ENCODE peak calls at places on chromosomes 6 and 20, in ten cellular contexts. One of them, this sample, is unnamed.

GRCh38 chr6:710601-711571 is 17.9 kb upstream of the EXOC2 start:
- DNase-seq in stimulated activated naive CD8-positive, alpha-beta T cell treated with anti-CD3 and anti-CD28 coated beads, Interleukin-15, amount 100 ng/mL, for 72 hours: peak
- DNase-seq in stimulated activated CD4-positive, alpha-beta T cell treated with anti-CD3 and anti-CD28 coated beads, TNF-alpha, amount 100 ng/mL, for 4 hours: peak
- DNase-seq in lower lobe of right lung: peak
- DNase-seq in Kasumi-1: peak
- DNase-seq in germinal center: peak
- DNase-seq in foreskin fibroblast: peak
- DNase-seq in neural progenitor cell: peak
- DNase-seq in HTR-8/SVneo: peak
- DNase-seq in activated CD4-positive, alpha-beta T cell treated with anti-CD3 and anti-CD28 coated beads, Interleukin-2, amount 10 ng/mL, durations not matched to agents 7 days and 5 days: peak
- DNase-seq in this sample: peak

GRCh38 chr20:10558635-10559187 is 115.1 kb downstream of the JAG1 start:
- DNase-seq in Kasumi-1: no peak
- DNase-seq in foreskin fibroblast: peak
- DNase-seq in neural progenitor cell: no peak
- DNase-seq in stimulated activated naive CD8-positive, alpha-beta T cell treated with anti-CD3 and anti-CD28 coated beads, Interleukin-15, amount 100 ng/mL, for 72 hours: peak
- DNase-seq in lower lobe of right lung: no peak
- DNase-seq in HTR-8/SVneo: no peak
- DNase-seq in activated CD4-positive, alpha-beta T cell treated with anti-CD3 and anti-CD28 coated beads, Interleukin-2, amount 10 ng/mL, durations not matched to agents 7 days and 5 days: peak
- DNase-seq in stimulated activated CD4-positive, alpha-beta T cell treated with anti-CD3 and anti-CD28 coated beads, TNF-alpha, amount 100 ng/mL, for 4 hours: no peak
- DNase-seq in germinal center: no peak
- DNase-seq in this sample: no peak

GRCh38 chr20:36924167-36925045 is 27.1 kb downstream of the SAMHD1 start:
- DNase-seq in stimulated activated naive CD8-positive, alpha-beta T cell treated with anti-CD3 and anti-CD28 coated beads, Interleukin-15, amount 100 ng/mL, for 72 hours: no peak
- DNase-seq in HTR-8/SVneo: no peak
- DNase-seq in stimulated activated CD4-positive, alpha-beta T cell treated with anti-CD3 and anti-CD28 coated beads, TNF-alpha, amount 100 ng/mL, for 4 hours: no peak
- DNase-seq in neural progenitor cell: no peak
- DNase-seq in activated CD4-positive, alpha-beta T cell treated with anti-CD3 and anti-CD28 coated beads, Interleukin-2, amount 10 ng/mL, durations not matched to agents 7 days and 5 days: no peak
- DNase-seq in lower lobe of right lung: no peak
- DNase-seq in Kasumi-1: no peak
- DNase-seq in foreskin fibroblast: no peak
- DNase-seq in germinal center: no peak
- DNase-seq in this sample: no peak

GRCh38 chr6:55568779-55569439 is 10.1 kb downstream of the HMGCLL1 start:
- DNase-seq in stimulated activated CD4-positive, alpha-beta T cell treated with anti-CD3 and anti-CD28 coated beads, TNF-alpha, amount 100 ng/mL, for 4 hours: no peak
- DNase-seq in Kasumi-1: no peak
- DNase-seq in germinal center: no peak
- DNase-seq in activated CD4-positive, alpha-beta T cell treated with anti-CD3 and anti-CD28 coated beads, Interleukin-2, amount 10 ng/mL, durations not matched to agents 7 days and 5 days: no peak
- DNase-seq in foreskin fibroblast: no peak
- DNase-seq in HTR-8/SVneo: no peak
- DNase-seq in stimulated activated naive CD8-positive, alpha-beta T cell treated with anti-CD3 and anti-CD28 coated beads, Interleukin-15, amount 100 ng/mL, for 72 hours: no peak
- DNase-seq in lower lobe of right lung: no peak
- DNase-seq in neural progenitor cell: peak
- DNase-seq in this sample: no peak

GRCh38 chr6:31068738-31069340 is 43.5 kb downstream of the C6orf15 start:
- DNase-seq in stimulated activated naive CD8-positive, alpha-beta T cell treated with anti-CD3 and anti-CD28 coated beads, Interleukin-15, amount 100 ng/mL, for 72 hours: peak
- DNase-seq in lower lobe of right lung: peak
- DNase-seq in activated CD4-positive, alpha-beta T cell treated with anti-CD3 and anti-CD28 coated beads, Interleukin-2, amount 10 ng/mL, durations not matched to agents 7 days and 5 days: peak
- DNase-seq in stimulated activated CD4-positive, alpha-beta T cell treated with anti-CD3 and anti-CD28 coated beads, TNF-alpha, amount 100 ng/mL, for 4 hours: peak
- DNase-seq in Kasumi-1: peak
- DNase-seq in HTR-8/SVneo: peak
- DNase-seq in germinal center: peak
- DNase-seq in neural progenitor cell: peak
- DNase-seq in foreskin fibroblast: peak
- DNase-seq in this sample: peak

GRCh38 chr6:82705579-82705978 is 342.0 kb downstream of the TPBG start:
- DNase-seq in neural progenitor cell: no peak
- DNase-seq in HTR-8/SVneo: no peak
- DNase-seq in activated CD4-positive, alpha-beta T cell treated with anti-CD3 and anti-CD28 coated beads, Interleukin-2, amount 10 ng/mL, durations not matched to agents 7 days and 5 days: no peak
- DNase-seq in germinal center: no peak
- DNase-seq in stimulated activated naive CD8-positive, alpha-beta T cell treated with anti-CD3 and anti-CD28 coated beads, Interleukin-15, amount 100 ng/mL, for 72 hours: no peak
- DNase-seq in lower lobe of right lung: no peak
- DNase-seq in foreskin fibroblast: no peak
- DNase-seq in stimulated activated CD4-positive, alpha-beta T cell treated with anti-CD3 and anti-CD28 coated beads, TNF-alpha, amount 100 ng/mL, for 4 hours: no peak
- DNase-seq in Kasumi-1: no peak
- DNase-seq in this sample: no peak

GRCh38 chr20:47784256-47784598 is 1.1 kb downstream of the SULF2 start:
- DNase-seq in foreskin fibroblast: no peak
- DNase-seq in activated CD4-positive, alpha-beta T cell treated with anti-CD3 and anti-CD28 coated beads, Interleukin-2, amount 10 ng/mL, durations not matched to agents 7 days and 5 days: no peak
- DNase-seq in neural progenitor cell: no peak
- DNase-seq in stimulated activated CD4-positive, alpha-beta T cell treated with anti-CD3 and anti-CD28 coated beads, TNF-alpha, amount 100 ng/mL, for 4 hours: no peak
- DNase-seq in HTR-8/SVneo: no peak
- DNase-seq in Kasumi-1: no peak
- DNase-seq in germinal center: no peak
- DNase-seq in stimulated activated naive CD8-positive, alpha-beta T cell treated with anti-CD3 and anti-CD28 coated beads, Interleukin-15, amount 100 ng/mL, for 72 hours: no peak
- DNase-seq in lower lobe of right lung: no peak
- DNase-seq in this sample: no peak

GRCh38 chr6:98977606-98978292 is 30.0 kb upstream of the FBXL4 start:
- DNase-seq in stimulated activated CD4-positive, alpha-beta T cell treated with anti-CD3 and anti-CD28 coated beads, TNF-alpha, amount 100 ng/mL, for 4 hours: no peak
- DNase-seq in Kasumi-1: no peak
- DNase-seq in HTR-8/SVneo: no peak
- DNase-seq in neural progenitor cell: no peak
- DNase-seq in stimulated activated naive CD8-positive, alpha-beta T cell treated with anti-CD3 and anti-CD28 coated beads, Interleukin-15, amount 100 ng/mL, for 72 hours: no peak
- DNase-seq in lower lobe of right lung: no peak
- DNase-seq in activated CD4-positive, alpha-beta T cell treated with anti-CD3 and anti-CD28 coated beads, Interleukin-2, amount 10 ng/mL, durations not matched to agents 7 days and 5 days: no peak
- DNase-seq in germinal center: no peak
- DNase-seq in foreskin fibroblast: no peak
- DNase-seq in this sample: no peak

GRCh38 chr6:97294451-97294850 is 11.4 kb upstream of the MMS22L start:
- DNase-seq in lower lobe of right lung: no peak
- DNase-seq in germinal center: no peak
- DNase-seq in activated CD4-positive, alpha-beta T cell treated with anti-CD3 and anti-CD28 coated beads, Interleukin-2, amount 10 ng/mL, durations not matched to agents 7 days and 5 days: no peak
- DNase-seq in HTR-8/SVneo: no peak
- DNase-seq in Kasumi-1: no peak
- DNase-seq in foreskin fibroblast: peak
- DNase-seq in stimulated activated CD4-positive, alpha-beta T cell treated with anti-CD3 and anti-CD28 coated beads, TNF-alpha, amount 100 ng/mL, for 4 hours: no peak
- DNase-seq in neural progenitor cell: no peak
- DNase-seq in stimulated activated naive CD8-positive, alpha-beta T cell treated with anti-CD3 and anti-CD28 coated beads, Interleukin-15, amount 100 ng/mL, for 72 hours: no peak
- DNase-seq in this sample: no peak

GRCh38 chr6:10424005-10424404 is 9.1 kb upstream of the TFAP2A start:
- DNase-seq in germinal center: no peak
- DNase-seq in activated CD4-positive, alpha-beta T cell treated with anti-CD3 and anti-CD28 coated beads, Interleukin-2, amount 10 ng/mL, durations not matched to agents 7 days and 5 days: no peak
- DNase-seq in lower lobe of right lung: no peak
- DNase-seq in Kasumi-1: peak
- DNase-seq in stimulated activated naive CD8-positive, alpha-beta T cell treated with anti-CD3 and anti-CD28 coated beads, Interleukin-15, amount 100 ng/mL, for 72 hours: no peak
- DNase-seq in neural progenitor cell: no peak
- DNase-seq in HTR-8/SVneo: no peak
- DNase-seq in foreskin fibroblast: no peak
- DNase-seq in stimulated activated CD4-positive, alpha-beta T cell treated with anti-CD3 and anti-CD28 coated beads, TNF-alpha, amount 100 ng/mL, for 4 hours: no peak
- DNase-seq in this sample: no peak

GRCh38 chr6:32501016-32501415 is 29.1 kb downstream of the HLA-DRB5 start:
- DNase-seq in Kasumi-1: no peak
- DNase-seq in HTR-8/SVneo: no peak
- DNase-seq in germinal center: no peak
- DNase-seq in stimulated activated naive CD8-positive, alpha-beta T cell treated with anti-CD3 and anti-CD28 coated beads, Interleukin-15, amount 100 ng/mL, for 72 hours: no peak
- DNase-seq in neural progenitor cell: no peak
- DNase-seq in activated CD4-positive, alpha-beta T cell treated with anti-CD3 and anti-CD28 coated beads, Interleukin-2, amount 10 ng/mL, durations not matched to agents 7 days and 5 days: no peak
- DNase-seq in lower lobe of right lung: no peak
- DNase-seq in stimulated activated CD4-positive, alpha-beta T cell treated with anti-CD3 and anti-CD28 coated beads, TNF-alpha, amount 100 ng/mL, for 4 hours: no peak
- DNase-seq in foreskin fibroblast: no peak
- DNase-seq in this sample: no peak

GRCh38 chr6:98463038-98463437 is 371.3 kb upstream of the POU3F2 start:
- DNase-seq in neural progenitor cell: no peak
- DNase-seq in HTR-8/SVneo: no peak
- DNase-seq in germinal center: no peak
- DNase-seq in activated CD4-positive, alpha-beta T cell treated with anti-CD3 and anti-CD28 coated beads, Interleukin-2, amount 10 ng/mL, durations not matched to agents 7 days and 5 days: no peak
- DNase-seq in Kasumi-1: no peak
- DNase-seq in stimulated activated naive CD8-positive, alpha-beta T cell treated with anti-CD3 and anti-CD28 coated beads, Interleukin-15, amount 100 ng/mL, for 72 hours: no peak
- DNase-seq in foreskin fibroblast: no peak
- DNase-seq in stimulated activated CD4-positive, alpha-beta T cell treated with anti-CD3 and anti-CD28 coated beads, TNF-alpha, amount 100 ng/mL, for 4 hours: no peak
- DNase-seq in lower lobe of right lung: no peak
- DNase-seq in this sample: no peak

GRCh38 chr20:11376998-11377397 is 540.7 kb upstream of the BTBD3 start:
- DNase-seq in HTR-8/SVneo: no peak
- DNase-seq in activated CD4-positive, alpha-beta T cell treated with anti-CD3 and anti-CD28 coated beads, Interleukin-2, amount 10 ng/mL, durations not matched to agents 7 days and 5 days: no peak
- DNase-seq in Kasumi-1: no peak
- DNase-seq in germinal center: no peak
- DNase-seq in neural progenitor cell: no peak
- DNase-seq in lower lobe of right lung: no peak
- DNase-seq in stimulated activated naive CD8-positive, alpha-beta T cell treated with anti-CD3 and anti-CD28 coated beads, Interleukin-15, amount 100 ng/mL, for 72 hours: no peak
- DNase-seq in foreskin fibroblast: peak
- DNase-seq in stimulated activated CD4-positive, alpha-beta T cell treated with anti-CD3 and anti-CD28 coated beads, TNF-alpha, amount 100 ng/mL, for 4 hours: no peak
- DNase-seq in this sample: no peak

GRCh38 chr20:62550087-62550565 is 74.3 kb upstream of the GATA5 start:
- DNase-seq in lower lobe of right lung: no peak
- DNase-seq in stimulated activated CD4-positive, alpha-beta T cell treated with anti-CD3 and anti-CD28 coated beads, TNF-alpha, amount 100 ng/mL, for 4 hours: no peak
- DNase-seq in germinal center: no peak
- DNase-seq in foreskin fibroblast: no peak
- DNase-seq in Kasumi-1: no peak
- DNase-seq in activated CD4-positive, alpha-beta T cell treated with anti-CD3 and anti-CD28 coated beads, Interleukin-2, amount 10 ng/mL, durations not matched to agents 7 days and 5 days: no peak
- DNase-seq in stimulated activated naive CD8-positive, alpha-beta T cell treated with anti-CD3 and anti-CD28 coated beads, Interleukin-15, amount 100 ng/mL, for 72 hours: no peak
- DNase-seq in neural progenitor cell: peak
- DNase-seq in HTR-8/SVneo: no peak
- DNase-seq in this sample: no peak

GRCh38 chr6:139592011-139592410 is 217.6 kb upstream of the CITED2 start:
- DNase-seq in stimulated activated naive CD8-positive, alpha-beta T cell treated with anti-CD3 and anti-CD28 coated beads, Interleukin-15, amount 100 ng/mL, for 72 hours: no peak
- DNase-seq in foreskin fibroblast: no peak
- DNase-seq in germinal center: no peak
- DNase-seq in activated CD4-positive, alpha-beta T cell treated with anti-CD3 and anti-CD28 coated beads, Interleukin-2, amount 10 ng/mL, durations not matched to agents 7 days and 5 days: no peak
- DNase-seq in HTR-8/SVneo: no peak
- DNase-seq in neural progenitor cell: no peak
- DNase-seq in stimulated activated CD4-positive, alpha-beta T cell treated with anti-CD3 and anti-CD28 coated beads, TNF-alpha, amount 100 ng/mL, for 4 hours: no peak
- DNase-seq in lower lobe of right lung: no peak
- DNase-seq in Kasumi-1: no peak
- DNase-seq in this sample: no peak

This sample was measured in activated T-helper 9 cell treated with anti-CD3 and anti-CD28 coated beads, Interleukin-2, amount 50 U/mL, for 16 hours.